ENCODE peak calls at places on chromosomes 3 and 15, in nine cellular contexts. T is lower leg skin, H is GM12891, O is A549, M is heart left ventricle, P is NB4, E is ovary, W is K562, Y is IMR-90. Z is an unnamed sample.

GRCh38 chr3:172522871-172523818 is at the start of gene TNFSF10:
- DNase-seq in O (no peak), M (peak), H (peak), P (peak), Y (peak), T (peak), W (peak), E (peak), Z (peak)

GRCh38 chr3:50118237-50118636 is 29.5 kb downstream of the RBM5 start:
- DNase-seq in E (no peak), T (no peak), O (no peak), W (no peak), H (no peak), M (no peak), Y (no peak), P (no peak), Z (no peak)

GRCh38 chr3:16066975-16067374 is 107.5 kb upstream of the GALNT15 start:
- DNase-seq in O (no peak), T (no peak), Y (peak), W (no peak), P (no peak), M (no peak), H (no peak), E (no peak), Z (no peak)

GRCh38 chr3:53531749-53532148 is 37.3 kb downstream of the CACNA1D start:
- DNase-seq in E (no peak), H (no peak), P (no peak), W (no peak), Y (no peak), M (no peak), O (no peak), T (no peak), Z (no peak)

GRCh38 chr3:49489247-49489646 is 19.2 kb downstream of the DAG1 start:
- DNase-seq in Y (no peak), W (no peak), M (no peak), T (no peak), H (no peak), O (no peak), E (no peak), P (no peak), Z (no peak)

GRCh38 chr15:80873568-80873967 is 94.4 kb downstream of the CEMIP start:
- DNase-seq in P (no peak), M (no peak), Y (no peak), E (no peak), O (no peak), W (no peak), T (no peak), H (no peak), Z (no peak)

GRCh38 chr3:6262035-6262434 is 598.9 kb upstream of the GRM7 start:
- DNase-seq in E (no peak), P (no peak), O (no peak), T (no peak), H (no peak), Y (no peak), W (no peak), M (no peak), Z (no peak)

GRCh38 chr15:57743424-57743823 is 36.9 kb downstream of the POLR2M start:
- DNase-seq in W (peak), T (no peak), P (peak), H (no peak), O (no peak), M (no peak), Y (no peak), E (no peak), Z (no peak)

GRCh38 chr15:25830844-25831443 is 32.2 kb downstream of the ATP10A start:
- DNase-seq in H (no peak), P (no peak), M (no peak), T (no peak), E (peak), O (no peak), Y (peak), W (no peak), Z (no peak)

GRCh38 chr15:83512459-83512858 is 65.3 kb downstream of the SH3GL3 start:
- DNase-seq in W (no peak), E (no peak), H (no peak), P (no peak), T (no peak), O (no peak), Y (no peak), M (no peak), Z (no peak)

GRCh38 chr3:50405249-50405648 is 45.9 kb upstream of the TMEM115 start:
- DNase-seq in M (no peak), H (no peak), P (peak), Y (peak), O (no peak), E (no peak), T (no peak), W (peak), Z (peak)

GRCh38 chr15:90422043-90422442 is 34.0 kb downstream of the IQGAP1 start:
- DNase-seq in M (no peak), E (no peak), O (no peak), P (no peak), Y (no peak), H (no peak), W (no peak), T (no peak), Z (no peak)

GRCh38 chr15:33392453-33392852 is 81.7 kb downstream of the RYR3 start:
- DNase-seq in Y (no peak), H (no peak), E (no peak), W (no peak), P (no peak), T (no peak), M (no peak), O (no peak), Z (no peak)

GRCh38 chr3:175617247-175617646 is 758.1 kb downstream of the NAALADL2 start:
- DNase-seq in Y (no peak), W (no peak), E (no peak), H (no peak), P (no peak), T (no peak), M (no peak), O (no peak), Z (no peak)

GRCh38 chr3:52777959-52778805 is 783 bp downstream of the ITIH1 start:
- DNase-seq in P (no peak), W (no peak), H (no peak), O (no peak), T (peak), Y (no peak), E (peak), M (no peak), Z (no peak)

GRCh38 chr3:108202834-108203233 is 19.4 kb downstream of the IFT57 start:
- DNase-seq in H (no peak), E (no peak), Y (peak), M (no peak), O (no peak), T (no peak), P (peak), W (no peak), Z (no peak)

GRCh38 chr3:152319256-152319655 is 50.5 kb downstream of the MBNL1 start:
- DNase-seq in E (no peak), M (no peak), H (no peak), T (no peak), W (no peak), O (no peak), Y (no peak), P (no peak), Z (peak)

GRCh38 chr3:152318512-152318911 is 49.8 kb downstream of the MBNL1 start:
- DNase-seq in E (no peak), H (no peak), Y (no peak), T (no peak), M (no peak), P (no peak), W (no peak), O (no peak), Z (no peak)

GRCh38 chr3:152316318-152316717 is 47.6 kb downstream of the MBNL1 start:
- DNase-seq in T (no peak), P (no peak), E (no peak), O (no peak), Y (no peak), W (no peak), M (no peak), H (no peak), Z (no peak)

GRCh38 chr3:152317184-152317583 is 48.5 kb downstream of the MBNL1 start:
- DNase-seq in E (no peak), M (no peak), H (no peak), Y (no peak), W (no peak), P (peak), T (no peak), O (no peak), Z (no peak)

GRCh38 chr3:152317956-152318355 is 49.2 kb downstream of the MBNL1 start:
- DNase-seq in E (no peak), H (no peak), W (no peak), M (no peak), O (no peak), P (no peak), Y (peak), T (no peak), Z (no peak)
- TF ChIP-seq POLR2A in E (no peak), H (no peak), W (no peak), M (no peak), O (no peak), P (no peak), Y (no peak), T (no peak), Z (no peak)

GRCh38 chr15:101168463-101168824 is 83.4 kb downstream of the CHSY1 start:
- DNase-seq in E (no peak), Y (peak), M (peak), W (no peak), H (no peak), P (no peak), O (no peak), T (peak), Z (no peak)
- TF ChIP-seq POLR2A in E (no peak), Y (no peak), M (no peak), W (no peak), H (no peak), P (no peak), O (no peak), T (no peak), Z (peak)

DNA sequence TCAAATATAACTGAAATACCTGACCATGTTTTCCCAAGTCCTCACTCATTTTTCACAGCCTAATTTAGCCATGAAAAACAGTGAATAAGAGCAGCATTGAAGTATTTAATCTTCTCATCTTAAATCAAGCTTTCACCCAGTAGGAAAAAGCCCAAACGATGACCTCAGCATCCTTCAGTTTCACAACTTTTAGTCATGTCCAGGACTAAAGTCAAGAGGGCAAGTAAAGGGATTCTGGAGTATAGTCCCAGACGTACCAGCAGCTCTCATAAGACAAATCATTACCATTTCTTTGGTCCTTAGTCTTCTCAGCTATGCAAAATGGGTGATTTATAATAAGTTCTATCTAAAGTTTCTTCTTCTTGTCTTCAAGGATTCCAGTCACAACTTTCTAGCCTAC is 237.3 kb downstream of the IL5RA start:
- DNase-seq in P (no peak), Y (no peak), H (no peak), O (no peak), T (no peak), M (no peak), W (no peak), E (no peak), Z (no peak)
- TF ChIP-seq POLR2A in P (no peak), Y (no peak), H (no peak), O (no peak), T (no peak), M (no peak), W (no peak), E (no peak), Z (no peak)

DNA sequence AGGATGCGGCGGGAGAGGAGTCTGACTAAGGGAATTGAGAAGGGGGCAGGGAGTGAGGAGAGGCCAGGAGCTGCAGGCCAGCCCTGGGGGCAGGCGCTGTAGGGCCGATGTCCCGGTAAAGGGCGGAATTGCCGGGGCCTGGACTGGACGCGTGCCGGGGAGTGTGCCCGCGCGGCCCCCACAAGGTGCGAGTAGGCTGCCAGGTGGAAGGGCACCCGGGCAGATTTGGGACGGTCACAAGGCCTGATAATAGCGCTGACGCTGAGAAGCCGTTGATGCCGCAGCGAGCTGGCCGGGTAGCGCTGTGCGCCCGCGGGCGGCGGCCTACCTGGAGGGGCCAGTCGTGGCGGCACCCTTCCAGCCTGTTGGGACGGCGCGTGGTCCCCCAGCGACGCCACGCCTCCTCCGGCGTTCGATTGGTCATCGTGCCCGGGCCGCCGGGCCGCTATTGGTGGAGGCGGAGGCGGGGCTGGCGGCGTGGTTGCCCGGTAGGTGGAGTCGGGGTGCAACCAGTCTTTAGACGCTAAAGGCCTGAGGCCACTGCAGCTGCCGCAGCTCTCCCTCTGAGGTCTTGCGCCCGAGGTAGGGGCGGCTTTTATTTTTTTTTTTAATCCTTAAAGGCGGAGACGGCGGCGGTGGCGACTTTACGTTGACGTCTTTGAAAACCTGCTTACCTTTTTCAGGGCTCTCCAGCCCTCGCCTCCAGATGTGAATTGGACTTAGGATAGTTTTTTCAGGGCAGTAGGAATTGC is 919 bp downstream of the SLC25A38 start:
- DNase-seq in H (peak), P (peak), Y (peak), W (peak), T (peak), E (peak), O (peak), M (peak), Z (no peak)
- TF ChIP-seq POLR2A in H (peak), P (peak), Y (peak), W (peak), T (no peak), E (peak), O (peak), M (peak), Z (peak)

GRCh38 chr15:41660235-41661077 is at the start of gene MGA:
- DNase-seq in P (peak), M (peak), T (peak), H (peak), E (peak), O (peak), W (peak), Y (peak), Z (peak)
- TF ChIP-seq POLR2A in P (peak), M (peak), T (no peak), H (peak), E (peak), O (no peak), W (peak), Y (peak), Z (peak)

GRCh38 chr3:149266733-149267132 is 45.1 kb upstream of the CP start:
- DNase-seq in P (no peak), W (no peak), Y (peak), O (no peak), H (no peak), M (no peak), E (no peak), T (no peak), Z (no peak)
- TF ChIP-seq POLR2A in P (no peak), W (no peak), Y (no peak), O (no peak), H (no peak), M (no peak), E (no peak), T (no peak), Z (no peak)

GRCh38 chr15:68258684-68259083 is 18.9 kb upstream of the FEM1B start:
- DNase-seq in Y (no peak), M (no peak), O (no peak), E (no peak), W (no peak), H (no peak), T (peak), P (peak), Z (no peak)

GRCh38 chr15:68261241-68261640 is 16.3 kb upstream of the FEM1B start:
- DNase-seq in Y (no peak), H (no peak), O (no peak), E (no peak), T (no peak), M (no peak), W (no peak), P (no peak), Z (no peak)

GRCh38 chr15:68252925-68253534 is 23.5 kb upstream of the CLN6 start:
- DNase-seq in O (peak), T (no peak), H (peak), Y (peak), P (peak), M (no peak), E (no peak), W (peak), Z (peak)

GRCh38 chr15:68259883-68260282 is 17.7 kb upstream of the FEM1B start:
- DNase-seq in M (no peak), T (no peak), P (no peak), Y (no peak), E (no peak), H (no peak), W (no peak), O (no peak), Z (no peak)

GRCh38 chr15:68256675-68257450 is 20.7 kb upstream of the FEM1B start:
- DNase-seq in O (peak), P (peak), H (peak), E (peak), T (peak), Y (peak), M (peak), W (no peak), Z (peak)
- TF ChIP-seq POLR2A in O (peak), P (peak), H (no peak), E (peak), T (no peak), Y (no peak), M (peak), W (no peak), Z (peak)

GRCh38 chr3:124639406-124640237 is 90.6 kb upstream of the UMPS start:
- DNase-seq in T (no peak), E (no peak), Y (no peak), O (no peak), H (no peak), M (no peak), W (no peak), P (no peak), Z (no peak)
- TF ChIP-seq POLR2A in T (no peak), E (no peak), Y (no peak), O (no peak), H (no peak), M (no peak), W (no peak), P (no peak), Z (no peak)

DNA sequence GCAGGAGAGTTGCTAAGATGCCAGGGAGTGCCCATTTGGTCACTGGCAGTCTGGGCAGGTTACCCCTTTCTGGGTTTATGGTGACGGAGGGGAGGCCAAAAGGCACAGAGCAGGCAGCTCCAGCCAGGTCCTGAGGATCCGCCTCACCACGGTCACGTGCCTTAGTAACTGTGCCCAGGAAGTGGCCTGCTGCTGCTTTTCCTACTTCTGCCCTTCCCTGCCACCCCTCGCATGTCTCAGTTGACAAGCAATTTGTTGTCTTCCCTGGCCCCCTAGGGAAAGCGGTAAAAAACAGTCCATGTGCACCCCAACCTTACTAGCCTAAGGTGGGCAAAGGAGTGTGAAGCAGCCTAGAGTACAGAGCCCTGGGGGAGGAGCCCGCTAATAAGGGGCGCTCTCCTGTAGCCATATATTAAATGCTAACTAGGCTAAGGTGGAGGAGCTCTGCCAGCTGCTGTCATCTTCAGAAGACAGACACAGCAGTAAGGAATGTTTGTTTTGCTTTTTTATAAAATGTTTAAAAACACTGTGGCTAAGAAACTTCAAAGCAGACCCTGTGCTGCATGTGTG is 9.1 kb upstream of the LIPH start:
- DNase-seq in Y (no peak), E (no peak), T (peak), W (no peak), P (no peak), M (peak), H (no peak), O (no peak), Z (no peak)
- TF ChIP-seq POLR2A in Y (no peak), E (no peak), T (no peak), W (no peak), P (no peak), M (no peak), H (no peak), O (no peak), Z (no peak)

Z was measured in erythroblast.